ENCODE peak calls at places on chromosomes 6 and 20, in six cellular contexts. P is AG08396, E is GM19239, D is NCI-H748 treated with DMSO at 0.1 percent for 48 hours, B is RCC 7860, Z is NCI-H345. X is an unnamed sample.

GRCh38 chr6:147078602-147079001 is 125.6 kb upstream of the STXBP5 start:
- DNase-seq in P (no peak), E (no peak), D (no peak), B (no peak), Z (no peak), X (no peak)

GRCh38 chr6:63491104-63491503 is 81.2 kb upstream of the LOC128125822 start:
- DNase-seq in P (no peak), E (no peak), D (no peak), B (no peak), Z (no peak), X (no peak)

GRCh38 chr6:20696676-20697075 is 162.4 kb downstream of the CDKAL1 start:
- DNase-seq in P (peak), E (no peak), D (no peak), B (no peak), Z (no peak), X (no peak)

GRCh38 chr20:52200870-52201269 is 9.3 kb upstream of the ZFP64 start:
- DNase-seq in P (no peak), E (no peak), D (no peak), B (no peak), Z (peak), X (no peak)

GRCh38 chr6:168713839-168714238 is 272.9 kb downstream of the SMOC2 start:
- DNase-seq in P (no peak), E (no peak), D (no peak), B (no peak), Z (no peak), X (no peak)

GRCh38 chr6:7215140-7215539 is 97.9 kb downstream of the SSR1 start:
- DNase-seq in P (peak), E (no peak), D (no peak), B (peak), Z (no peak), X (no peak)

GRCh38 chr6:18307006-18307405 is 42.7 kb upstream of the DEK start:
- DNase-seq in P (peak), E (no peak), D (no peak), B (peak), Z (no peak), X (no peak)

GRCh38 chr6:41939848-41940758 is 1.5 kb downstream of the CCND3 start:
- DNase-seq in P (peak), E (no peak), D (peak), B (peak), Z (no peak), X (peak)

GRCh38 chr6:41976794-41977484 is 35.3 kb upstream of the CCND3 start:
- DNase-seq in P (peak), E (no peak), D (no peak), B (no peak), Z (no peak), X (no peak)

GRCh38 chr6:95133578-95133977 is 443.8 kb upstream of the MANEA start:
- DNase-seq in P (no peak), E (no peak), D (peak), B (no peak), Z (peak), X (no peak)

GRCh38 chr20:32922466-32922865 is 63.7 kb downstream of the EFCAB8 start:
- DNase-seq in P (no peak), E (no peak), D (no peak), B (no peak), Z (no peak), X (no peak)

GRCh38 chr6:152146385-152146784 is 338.9 kb downstream of the ESR1 start:
- DNase-seq in P (peak), E (no peak), D (no peak), B (no peak), Z (no peak), X (no peak)

GRCh38 chr6:32794510-32794909 is 22.3 kb downstream of the HLA-DOB start:
- DNase-seq in P (no peak), E (no peak), D (no peak), B (no peak), Z (no peak), X (no peak)

GRCh38 chr6:131636880-131637792 is at the start of gene ENPP3:
- DNase-seq in P (peak), E (no peak), D (no peak), B (no peak), Z (no peak), X (no peak)

GRCh38 chr6:108638993-108639392 is 78.3 kb downstream of the FOXO3 start:
- DNase-seq in P (no peak), E (no peak), D (no peak), B (no peak), Z (no peak), X (no peak)

GRCh38 chr6:116580198-116580597 is 8.9 kb downstream of the RWDD1 start:
- DNase-seq in P (no peak), E (no peak), D (no peak), B (no peak), Z (no peak), X (no peak)

GRCh38 chr20:21682576-21682975 is 22.9 kb upstream of the PAX1 start:
- DNase-seq in P (no peak), E (no peak), D (peak), B (no peak), Z (peak), X (no peak)

GRCh38 chr20:17227199-17227535 is 327 bp downstream of the PCSK2 start:
- DNase-seq in P (no peak), E (no peak), D (peak), B (no peak), Z (peak), X (no peak)

GRCh38 chr20:36666181-36666740 is 20.3 kb upstream of the SLA2 start:
- DNase-seq in P (no peak), E (no peak), D (no peak), B (no peak), Z (no peak), X (no peak)

GRCh38 chr20:7650481-7650880 is 289.8 kb downstream of the HAO1 start:
- DNase-seq in P (peak), E (no peak), D (no peak), B (no peak), Z (peak), X (no peak)

GRCh38 chr6:153949606-153950005 is 89.4 kb upstream of the OPRM1 start:
- DNase-seq in P (no peak), E (no peak), D (no peak), B (no peak), Z (no peak), X (no peak)

GRCh38 chr6:116313377-116313776 is 33.6 kb upstream of the TSPYL1 start:
- DNase-seq in P (no peak), E (no peak), D (no peak), B (no peak), Z (no peak), X (no peak)

GRCh38 chr6:106560966-106561740 is 68.1 kb downstream of the RTN4IP1 start:
- DNase-seq in P (no peak), E (no peak), D (no peak), B (no peak), Z (no peak), X (no peak)

GRCh38 chr20:58634121-58634817 is 16.8 kb upstream of the STX16 start:
- DNase-seq in P (peak), E (no peak), D (no peak), B (no peak), Z (no peak), X (peak)

GRCh38 chr6:116876635-116877611 is at the start of gene RFX6:
- DNase-seq in P (peak), E (no peak), D (no peak), B (no peak), Z (no peak), X (no peak)

GRCh38 chr20:41150664-41151063 is 13.3 kb downstream of the PLCG1 start:
- DNase-seq in P (no peak), E (no peak), D (no peak), B (no peak), Z (no peak), X (no peak)

GRCh38 chr20:60500038-60500701 is 541.9 kb downstream of the CDH26 start:
- DNase-seq in P (no peak), E (no peak), D (no peak), B (no peak), Z (no peak), X (no peak)

GRCh38 chr20:25282034-25282781 is 34.3 kb downstream of the PYGB start:
- DNase-seq in P (no peak), E (no peak), D (no peak), B (no peak), Z (no peak), X (peak)